ENCODE peak calls at places on chromosomes 4 and X, in nine cellular contexts. K is left cardiac atrium; J is stimulated activated naive CD8-positive, alpha-beta T cell treated with anti-CD3 and anti-CD28 coated beads, Interleukin-15, amount 100 ng/mL, for 72 hours; D is activated T-cell treated with anti-CD3 and anti-CD28 coated beads, Interleukin-2, amount 50 U/mL, for 72 hours; H is memory B cell; M is aorta; C is Right ventricle myocardium inferior; U is esophagus mucosa; Q is CD4-positive, alpha-beta T cell. S is an unnamed sample.

GRCh38 chr4:185640809-185641675 is 105.7 kb upstream of the PDLIM3 start:
- ATAC-seq in K (no peak), J (no peak), D (no peak), H (no peak), M (no peak), C (no peak), U (no peak), Q (no peak), S (no peak)

GRCh38 chr4:60463846-60464502 is 736.2 kb upstream of the ADGRL3 start:
- ATAC-seq in K (no peak), J (no peak), D (no peak), H (no peak), M (no peak), C (no peak), U (no peak), Q (no peak), S (no peak)

GRCh38 chrX:73962948-73963347 is 341.0 kb upstream of the ZCCHC13 start:
- ATAC-seq in K (no peak), J (no peak), D (no peak), H (no peak), M (no peak), C (no peak), U (no peak), Q (no peak), S (no peak)

GRCh38 chr4:181618896-181619295 is 624.3 kb upstream of the TENM3 start:
- ATAC-seq in K (no peak), J (no peak), D (no peak), H (no peak), M (no peak), C (no peak), U (no peak), Q (no peak), S (no peak)

GRCh38 chr4:21452931-21453330 is 495.6 kb downstream of the KCNIP4 start:
- ATAC-seq in K (no peak), J (no peak), D (no peak), H (no peak), M (no peak), C (no peak), U (no peak), Q (no peak), S (no peak)

GRCh38 chr4:180101348-180102083 is 2141.7 kb upstream of the TENM3 start:
- ATAC-seq in K (no peak), J (no peak), D (no peak), H (no peak), M (peak), C (no peak), U (no peak), Q (no peak), S (no peak)

GRCh38 chrX:16711219-16712115 is 1.0 kb downstream of the CTPS2 start:
- ATAC-seq in K (peak), J (no peak), D (no peak), H (peak), M (peak), C (no peak), U (peak), Q (peak), S (no peak)

GRCh38 chrX:70852294-70852693 is 56.2 kb downstream of the TEX11 start:
- ATAC-seq in K (no peak), J (no peak), D (no peak), H (no peak), M (no peak), C (no peak), U (no peak), Q (no peak), S (no peak)

GRCh38 chr4:147727476-147728028 is 4.3 kb upstream of the ARHGAP10 start:
- ATAC-seq in K (no peak), J (no peak), D (no peak), H (no peak), M (no peak), C (no peak), U (peak), Q (no peak), S (no peak)

GRCh38 chr4:149426461-149426860 is 389.2 kb downstream of the IQCM start:
- ATAC-seq in K (no peak), J (no peak), D (peak), H (no peak), M (no peak), C (no peak), U (no peak), Q (no peak), S (no peak)

GRCh38 chr4:66376396-66376795 is 706.1 kb upstream of the EPHA5 start:
- ATAC-seq in K (no peak), J (no peak), D (no peak), H (no peak), M (no peak), C (no peak), U (no peak), Q (no peak), S (no peak)

GRCh38 chr4:15149234-15149841 is 147.1 kb downstream of the CPEB2 start:
- ATAC-seq in K (no peak), J (no peak), D (peak), H (no peak), M (peak), C (peak), U (no peak), Q (no peak), S (peak)

GRCh38 chr4:4912155-4912554 is 52.7 kb downstream of the MSX1 start:
- ATAC-seq in K (no peak), J (no peak), D (no peak), H (no peak), M (no peak), C (no peak), U (no peak), Q (no peak), S (no peak)

GRCh38 chrX:151100796-151101195 is 75.6 kb upstream of the GPR50 start:
- ATAC-seq in K (no peak), J (no peak), D (no peak), H (no peak), M (no peak), C (no peak), U (no peak), Q (no peak), S (no peak)

GRCh38 chr4:140703463-140703862 is 52.7 kb downstream of the TBC1D9 start:
- ATAC-seq in K (no peak), J (no peak), D (no peak), H (no peak), M (no peak), C (no peak), U (no peak), Q (no peak), S (no peak)

GRCh38 chr4:106266201-106266600 is 49.8 kb downstream of the TBCK start:
- ATAC-seq in K (no peak), J (peak), D (no peak), H (no peak), M (no peak), C (no peak), U (no peak), Q (no peak), S (no peak)

GRCh38 chrX:15242899-15243555 is 26.9 kb downstream of the ASB9 start:
- ATAC-seq in K (no peak), J (no peak), D (no peak), H (no peak), M (no peak), C (no peak), U (no peak), Q (no peak), S (peak)

GRCh38 chrX:55738969-55739368 is 21.4 kb downstream of the RRAGB start:
- ATAC-seq in K (no peak), J (no peak), D (no peak), H (no peak), M (no peak), C (no peak), U (no peak), Q (no peak), S (no peak)

GRCh38 chr4:150217192-150217591 is 138.9 kb downstream of the DCLK2 start:
- ATAC-seq in K (peak), J (no peak), D (no peak), H (no peak), M (no peak), C (no peak), U (peak), Q (no peak), S (no peak)

GRCh38 chr4:68079918-68080317 is 49.8 kb downstream of the TMPRSS11F start:
- ATAC-seq in K (no peak), J (no peak), D (no peak), H (no peak), M (no peak), C (no peak), U (peak), Q (no peak), S (no peak)

GRCh38 chr4:3686746-3687145 is 79.4 kb upstream of the ADRA2C start:
- ATAC-seq in K (no peak), J (no peak), D (no peak), H (no peak), M (no peak), C (no peak), U (no peak), Q (no peak), S (no peak)

GRCh38 chrX:109760241-109760921 is 27.3 kb upstream of the ACSL4 start:
- ATAC-seq in K (no peak), J (no peak), D (no peak), H (no peak), M (no peak), C (no peak), U (no peak), Q (no peak), S (no peak)

GRCh38 chrX:86887341-86887740 is 630.3 kb upstream of the KLHL4 start:
- ATAC-seq in K (no peak), J (no peak), D (no peak), H (no peak), M (no peak), C (no peak), U (no peak), Q (no peak), S (no peak)

GRCh38 chrX:149630681-149631292 is 805 bp downstream of the TMEM185A start:
- ATAC-seq in K (peak), J (no peak), D (no peak), H (peak), M (peak), C (peak), U (peak), Q (no peak), S (no peak)

GRCh38 chr4:147943159-147943638 is 211.3 kb downstream of the ARHGAP10 start:
- ATAC-seq in K (no peak), J (peak), D (peak), H (no peak), M (no peak), C (peak), U (no peak), Q (peak), S (no peak)

GRCh38 chr4:168309781-168310180 is 8.8 kb downstream of the DDX60 start:
- ATAC-seq in K (peak), J (no peak), D (no peak), H (no peak), M (no peak), C (peak), U (no peak), Q (no peak), S (no peak)

GRCh38 chr4:12446650-12447049 is 1018.0 kb upstream of the HS3ST1 start:
- ATAC-seq in K (peak), J (no peak), D (no peak), H (no peak), M (no peak), C (peak), U (no peak), Q (no peak), S (no peak)

GRCh38 chrX:110012818-110013484 is 10.0 kb downstream of the TMEM164 start:
- ATAC-seq in K (no peak), J (no peak), D (no peak), H (no peak), M (no peak), C (no peak), U (peak), Q (no peak), S (no peak)

GRCh38 chr4:57632564-57632963 is 522.4 kb upstream of the IGFBP7 start:
- ATAC-seq in K (no peak), J (no peak), D (no peak), H (no peak), M (no peak), C (no peak), U (no peak), Q (no peak), S (no peak)

GRCh38 chrX:42585842-42586621 is 191.9 kb downstream of the PPP1R2C start:
- ATAC-seq in K (no peak), J (peak), D (peak), H (peak), M (no peak), C (no peak), U (no peak), Q (peak), S (peak)

GRCh38 chr4:38943355-38943754 is 75.7 kb downstream of the FAM114A1 start:
- ATAC-seq in K (no peak), J (no peak), D (no peak), H (no peak), M (no peak), C (peak), U (no peak), Q (no peak), S (no peak)

GRCh38 chrX:134246282-134246681 is 9.3 kb downstream of the CCDC160 start:
- ATAC-seq in K (no peak), J (no peak), D (no peak), H (peak), M (no peak), C (no peak), U (no peak), Q (no peak), S (no peak)

GRCh38 chr4:2852481-2852881 is 8.8 kb downstream of the ADD1 start:
- ATAC-seq in K (peak), J (peak), D (peak), H (peak), M (no peak), C (peak), U (peak), Q (peak), S (peak)

GRCh38 chr4:138555107-138555506 is 313.0 kb upstream of the SLC7A11 start:
- ATAC-seq in K (no peak), J (no peak), D (no peak), H (no peak), M (no peak), C (no peak), U (no peak), Q (no peak), S (no peak)